ENCODE peak calls at places on chromosomes 6 and 20, in five cellular contexts. N is kidney, G is pancreas, Y is suprapubic skin, U is IMR-90. J is an unnamed sample. For H3K9me3, the result is how much of the 10 kb centered on the place peaks cover.

GRCh38 chr6:6599468-6599873 is 11.0 kb downstream of the LY86 start:
- DNase-seq in N (no peak), G (peak), Y (no peak), U (no peak), J (no peak)

GRCh38 chr20:20276806-20277530 is 90.9 kb upstream of the INSM1 start:
- DNase-seq in N (no peak), G (no peak), Y (no peak), U (no peak), J (peak)

GRCh38 chr6:53793318-53793975 is 1.4 kb upstream of the LRRC1 start:
- DNase-seq in N (peak), G (peak), Y (peak), U (peak), J (peak)

GRCh38 chr6:37171141-37171969 is 1.4 kb downstream of the PIM1 start:
- DNase-seq in N (peak), G (peak), Y (peak), U (peak), J (peak)

GRCh38 chr20:21323640-21324039 is 20.5 kb downstream of the XRN2 start:
- DNase-seq in N (no peak), G (no peak), Y (no peak), U (peak), J (no peak)

GRCh38 chr20:19582782-19583181 is 175.3 kb upstream of the RIN2 start:
- DNase-seq in N (no peak), G (no peak), Y (no peak), U (no peak), J (no peak)

GRCh38 chr6:151961809-151962208 is 154.3 kb downstream of the ESR1 start:
- DNase-seq in N (no peak), G (no peak), Y (no peak), U (no peak), J (no peak)

GRCh38 chr20:18314786-18315406 is 26.6 kb downstream of the ZNF133 start:
- DNase-seq in N (no peak), G (no peak), Y (no peak), U (peak), J (no peak)

GRCh38 chr6:128655978-128656498 is 135.6 kb upstream of the PTPRK start:
- DNase-seq in N (no peak), G (no peak), Y (no peak), U (peak), J (no peak)

GRCh38 chr6:8166156-8166555 is 63.8 kb upstream of the EEF1E1 start:
- DNase-seq in N (no peak), G (no peak), Y (no peak), U (no peak), J (no peak)

GRCh38 chr6:45488269-45488668 is 110.5 kb upstream of the SUPT3H start:
- DNase-seq in N (no peak), G (no peak), Y (no peak), U (no peak), J (no peak)

GRCh38 chr6:154945271-154945890 is 49.7 kb upstream of the TIAM2 start:
- DNase-seq in N (no peak), G (no peak), Y (no peak), U (no peak), J (no peak)

GRCh38 chr6:137852346-137852745 is 14.7 kb upstream of the TNFAIP3 start:
- DNase-seq in N (no peak), G (no peak), Y (no peak), U (peak), J (no peak)

GRCh38 chr6:90131614-90132423 is 164.8 kb downstream of the BACH2 start:
- DNase-seq in N (no peak), G (no peak), Y (peak), U (peak), J (peak)

GRCh38 chr6:34146021-34146782 is at the start of gene GRM4:
- DNase-seq in N (peak), G (no peak), Y (no peak), U (no peak), J (no peak)

GRCh38 chr20:3935295-3935955 is 46.2 kb downstream of the PANK2 start:
- DNase-seq in N (peak), G (no peak), Y (no peak), U (no peak), J (no peak)

GRCh38 chr6:29769336-29769735 is 46.1 kb downstream of the HLA-F start:
- DNase-seq in N (no peak), G (no peak), Y (no peak), U (no peak), J (no peak)

GRCh38 chr6:136112262-136112661 is 137.8 kb downstream of the MTFR2 start:
- DNase-seq in N (no peak), G (no peak), Y (no peak), U (no peak), J (no peak)

GRCh38 chr6:147774856-147775255 is 266.4 kb downstream of the SAMD5 start:
- DNase-seq in N (no peak), G (no peak), Y (no peak), U (no peak), J (no peak)

GRCh38 chr6:139124887-139125672 is 9.8 kb upstream of the HECA start:
- DNase-seq in N (peak), G (peak), Y (peak), U (peak), J (peak)

GRCh38 chr6:36679043-36679821 is 718 bp downstream of the CDKN1A start:
- DNase-seq in N (peak), G (peak), Y (peak), U (peak), J (peak)

GRCh38 chr6:122048570-122048969 is 350.9 kb upstream of the HSF2 start:
- DNase-seq in N (no peak), G (no peak), Y (no peak), U (peak), J (no peak)

GRCh38 chr6:73636048-73636447 is 17.7 kb downstream of the SLC17A5 start:
- DNase-seq in N (no peak), G (no peak), Y (no peak), U (no peak), J (no peak)

GRCh38 chr20:46963758-46964181 is 69.1 kb downstream of the EYA2 start:
- DNase-seq in N (no peak), G (no peak), Y (no peak), U (peak), J (no peak)

GRCh38 chr6:7888587-7889357 is 21.8 kb downstream of the TXNDC5 start:
- DNase-seq in N (no peak), G (no peak), Y (no peak), U (no peak), J (no peak)

GRCh38 chr6:117536317-117536716 is 53.8 kb downstream of the DCBLD1 start:
- DNase-seq in N (no peak), G (no peak), Y (no peak), U (peak), J (no peak)

GRCh38 chr6:53178837-53179432 is 30.3 kb upstream of the GCM1 start:
- DNase-seq in N (no peak), G (no peak), Y (no peak), U (no peak), J (no peak)

GRCh38 chr6:150081702-150082101 is 12.8 kb upstream of the ULBP3 start:
- DNase-seq in N (no peak), G (no peak), Y (no peak), U (no peak), J (no peak)

GRCh38 chr6:28789553-28790083 is 134.2 kb downstream of the TRIM27 start:
- DNase-seq in N (no peak), G (no peak), Y (no peak), U (peak), J (no peak)

GRCh38 chr6:14207493-14207892 is 89.9 kb downstream of the CD83 start:
- DNase-seq in N (no peak), G (no peak), Y (no peak), U (no peak), J (no peak)

GRCh38 chr20:63267681-63268080 is 4.9 kb upstream of the ARFGAP1 start:
- DNase-seq in N (no peak), G (no peak), Y (no peak), U (no peak), J (no peak)

GRCh38 chr20:62829231-62830230 is 12.7 kb downstream of the COL9A3 start:
- DNase-seq in N (peak), G (no peak), Y (no peak), U (no peak), J (no peak)

GRCh38 chr20:63253438-63254236 is 626 bp downstream of the NKAIN4 start:
- DNase-seq in N (no peak), G (no peak), Y (no peak), U (no peak), J (no peak)

GRCh38 chr6:106103728-106104109 is 17.6 kb downstream of the PRDM1 start:
- DNase-seq in N (peak), G (no peak), Y (no peak), U (no peak), J (no peak)

GRCh38 chr6:90399970-90400369 is 103.3 kb upstream of the BACH2 start:
- DNase-seq in N (no peak), G (no peak), Y (no peak), U (no peak), J (no peak)

GRCh38 chr20:44606725-44607441 is 24.5 kb downstream of the PKIG start:
- DNase-seq in N (no peak), G (no peak), Y (no peak), U (no peak), J (no peak)

GRCh38 chr6:82196159-82196558 is 51.4 kb downstream of the IBTK start:
- DNase-seq in N (no peak), G (no peak), Y (no peak), U (no peak), J (no peak)

GRCh38 chr20:13024581-13024980 is 15.8 kb downstream of the SPTLC3 start:
- DNase-seq in N (no peak), G (no peak), Y (no peak), U (peak), J (no peak)

GRCh38 chr6:80468398-80468797 is 361.9 kb downstream of the BCKDHB start:
- DNase-seq in N (no peak), G (no peak), Y (no peak), U (no peak), J (no peak)

GRCh38 chr6:105509506-105510331 is 106.8 kb upstream of the PREP start:
- DNase-seq in N (no peak), G (no peak), Y (no peak), U (peak), J (peak)

DNA sequence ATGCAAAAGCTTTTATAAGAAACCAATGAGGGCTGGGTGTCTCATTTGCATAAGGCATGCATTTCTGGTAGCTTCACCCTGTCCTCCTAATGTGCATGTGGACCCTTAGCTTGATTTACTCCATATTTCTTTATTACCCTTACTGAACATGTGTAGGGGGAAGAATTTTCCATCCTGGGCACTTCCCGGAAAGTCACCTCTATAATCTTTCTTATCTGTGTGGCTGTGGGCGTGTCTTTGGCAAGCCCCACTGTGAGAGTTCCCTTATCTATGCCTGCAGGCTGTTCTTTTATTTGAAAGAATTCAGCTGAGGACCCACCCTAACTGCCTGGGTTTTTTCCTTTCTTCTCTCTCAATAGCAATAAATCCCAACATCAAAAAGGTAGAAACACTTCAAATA is 627.8 kb downstream of the DOK5 start:
- DNase-seq in N (no peak), G (no peak), Y (no peak), U (no peak), J (no peak)
- H3K9me3 ChIP-seq in N (under half), G (under half), Y (under half), U (under half), J (under half)

GRCh38 chr6:22637781-22638180 is 68.4 kb downstream of the HDGFL1 start:
- DNase-seq in N (no peak), G (no peak), Y (no peak), U (no peak), J (no peak)

GRCh38 chr6:22642254-22642653 is 72.9 kb downstream of the HDGFL1 start:
- DNase-seq in N (no peak), G (no peak), Y (no peak), U (peak), J (no peak)

GRCh38 chr6:22647671-22648070 is 78.3 kb downstream of the HDGFL1 start:
- DNase-seq in N (no peak), G (no peak), Y (no peak), U (no peak), J (no peak)

DNA sequence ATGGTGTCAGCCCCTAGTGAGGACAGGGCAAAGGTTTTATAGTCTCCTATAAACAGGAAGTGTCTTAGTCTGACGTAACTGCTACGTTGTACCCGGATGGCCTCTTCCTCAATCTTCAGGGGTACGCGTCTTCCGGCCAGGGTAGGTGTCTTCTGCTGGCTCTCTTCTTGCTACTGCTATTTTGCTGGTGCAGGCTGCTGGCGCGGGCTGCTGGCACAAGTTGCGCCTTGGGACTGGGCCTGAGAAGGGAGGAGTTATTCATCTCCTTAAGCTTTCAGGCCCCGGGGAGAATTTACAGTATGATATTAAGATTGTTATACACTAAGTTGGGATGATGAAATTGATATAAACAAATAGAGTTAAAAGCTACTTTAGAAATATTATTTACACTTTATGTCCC is 74.4 kb downstream of the HDGFL1 start:
- DNase-seq in N (no peak), G (no peak), Y (no peak), U (no peak), J (no peak)
- H3K9me3 ChIP-seq in N (under half), G (under half), Y (under half), U (under half), J (under half)

GRCh38 chr6:74953708-74954107 is 252.1 kb downstream of the COL12A1 start:
- DNase-seq in N (no peak), G (no peak), Y (no peak), U (no peak), J (no peak)
- H3K9me3 ChIP-seq in N (under half), G (under half), Y (under half), U (under half), J (under half)

DNA sequence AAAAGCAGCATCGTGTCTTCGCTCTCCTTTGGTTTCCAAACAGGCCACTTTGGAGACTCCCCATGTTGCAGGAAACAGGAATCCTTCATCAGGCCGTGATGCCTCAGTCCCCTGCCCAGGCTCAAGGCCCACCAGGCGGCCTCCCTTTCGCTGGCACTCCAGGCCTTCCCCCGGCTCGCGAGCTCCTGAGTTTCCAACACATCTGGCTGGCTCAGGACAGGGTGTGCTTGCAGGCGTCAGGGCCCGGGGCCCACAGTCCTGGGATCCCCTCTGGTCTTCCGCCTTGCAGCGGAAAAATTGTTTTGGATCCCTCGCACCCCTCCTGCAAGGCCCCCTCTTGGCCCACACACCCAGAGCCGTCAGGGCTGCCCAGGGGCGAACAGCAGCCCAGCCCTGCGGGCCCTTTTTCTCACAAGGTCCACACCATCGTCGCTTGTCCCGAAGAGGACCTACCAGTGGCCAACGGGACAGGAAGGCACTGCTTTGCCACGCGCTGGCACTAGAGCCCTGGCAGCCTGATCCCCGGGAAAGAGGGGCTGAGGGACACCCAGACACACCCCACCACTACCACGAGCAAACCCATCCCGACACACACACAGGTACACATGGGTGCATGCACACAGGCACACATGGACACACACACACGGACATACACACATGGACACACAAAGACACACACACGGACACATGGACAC is 1930.9 kb upstream of the DEFB115 start:
- DNase-seq in N (peak), G (no peak), Y (peak), U (no peak), J (no peak)
- H3K9me3 ChIP-seq in N (under half), G (under half), Y (under half), U (under half), J (under half)

DNA sequence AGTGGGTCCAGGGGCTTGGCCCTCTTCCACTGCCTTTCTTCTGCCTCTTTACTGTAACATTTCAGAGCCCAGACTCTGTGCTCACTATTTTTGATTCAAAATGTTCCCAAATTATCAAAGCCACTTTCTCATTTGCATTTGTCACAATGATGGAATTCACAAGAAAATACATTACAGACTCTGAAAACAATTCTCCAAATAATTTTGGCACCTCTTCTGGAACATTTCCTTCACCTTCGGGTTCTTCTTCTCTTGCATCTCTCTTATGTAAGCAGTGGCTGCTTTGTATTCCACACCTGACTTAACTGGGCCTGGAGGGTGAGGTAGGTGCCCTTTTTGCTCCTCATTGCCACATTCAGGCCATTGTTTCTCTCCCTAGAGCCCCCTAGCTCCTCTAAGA is 30.0 kb downstream of the ZNF184 start:
- DNase-seq in N (no peak), G (no peak), Y (no peak), U (no peak), J (no peak)
- H3K9me3 ChIP-seq in N (under half), G (under half), Y (under half), U (under half), J (under half)